ENCODE peak calls at places on chromosomes 7 and 10, in nine cellular contexts. A is NCI-H187 treated with DMSO at 0.1 percent for 48 hours, J is activated gamma-delta T cell treated with Interleukin-2 at 50 U/mL for 16 hours, T is fibroblast of the aortic adventitia, K is endodermal cell, G is AG08395, R is AG09309, H is left kidney, L is A172. B is an unnamed sample.

GRCh38 chr10:5360318-5360915 is 4.3 kb upstream of the UCN3 start:
- DNase-seq in A (no peak), H (peak; percentile 31), K (no peak), L (no peak), R (no peak), J (no peak), T (no peak), G (no peak), B (no peak)

GRCh38 chr7:155052982-155053381 is 17.1 kb upstream of the HTR5A start:
- DNase-seq in J (no peak), G (no peak), T (no peak), R (no peak), A (no peak), L (peak; percentile 29), K (no peak), H (no peak), B (no peak)

GRCh38 chr10:102645741-102646609 is 1.7 kb downstream of the TRIM8 start:
- DNase-seq in G (peak; percentile 87), H (peak; percentile 82), A (no peak), L (peak; percentile 97), T (peak; percentile 95), K (peak; percentile 79), R (peak; percentile 90), J (peak; percentile 79), B (peak; percentile 82)

GRCh38 chr10:19231034-19231433 is 182.4 kb downstream of the MALRD1 start:
- DNase-seq in L (no peak), K (no peak), G (no peak), J (no peak), T (no peak), H (no peak), A (no peak), R (no peak), B (no peak)

GRCh38 chr7:110442386-110442837 is 648.5 kb upstream of the LRRN3 start:
- DNase-seq in G (no peak), R (no peak), A (no peak), T (no peak), K (peak; percentile 89), L (peak; percentile 73), J (no peak), H (peak; percentile 89), B (peak; percentile 18)

GRCh38 chr7:41816111-41816510 is 113.2 kb upstream of the INHBA start:
- DNase-seq in A (no peak), R (no peak), K (no peak), G (no peak), J (peak; percentile 4), L (peak; percentile 48), T (no peak), H (no peak), B (no peak)

GRCh38 chr10:64067009-64067606 is 545.9 kb downstream of the REEP3 start:
- DNase-seq in T (no peak), J (no peak), A (no peak), H (peak; percentile 36), L (no peak), G (no peak), K (no peak), R (no peak), B (no peak)

GRCh38 chr10:132404169-132404880 is 7.3 kb downstream of the PWWP2B start:
- DNase-seq in J (no peak), R (no peak), G (no peak), H (no peak), A (no peak), L (no peak), K (peak; percentile 51), T (no peak), B (no peak)

GRCh38 chr7:28102778-28103177 is 77.8 kb downstream of the JAZF1 start:
- DNase-seq in J (no peak), K (no peak), A (no peak), R (no peak), H (no peak), L (peak; percentile 80), G (peak; percentile 30), T (peak; percentile 45), B (no peak)

GRCh38 chr7:112080974-112081373 is 125.2 kb downstream of the DOCK4 start:
- DNase-seq in H (peak; percentile 51), R (no peak), T (no peak), G (no peak), L (no peak), A (no peak), K (no peak), J (no peak), B (peak; percentile 2)

GRCh38 chr7:151311294-151311864 is 30.2 kb upstream of the NUB1 start:
- DNase-seq in L (no peak), T (no peak), R (no peak), J (no peak), K (peak; percentile 81), H (peak; percentile 20), A (no peak), G (no peak), B (peak; percentile 37)

GRCh38 chr7:47581442-47581820 is 480 bp downstream of the TNS3 start:
- DNase-seq in H (peak; percentile 80), J (no peak), K (peak; percentile 77), R (no peak), L (no peak), T (peak; percentile 19), A (no peak), G (no peak), B (peak; percentile 40)

GRCh38 chr10:102434251-102434913 is 2.0 kb upstream of the CUEDC2 start:
- DNase-seq in J (no peak), L (no peak), A (no peak), R (no peak), T (peak; percentile 71), K (no peak), H (peak; percentile 69), G (peak; percentile 52), B (no peak)

GRCh38 chr10:66505003-66505707 is 420.7 kb upstream of the LRRTM3 start:
- DNase-seq in L (no peak), T (no peak), H (no peak), R (no peak), G (no peak), K (no peak), A (no peak), J (no peak), B (no peak)

GRCh38 chr7:150335101-150335773 is 6.2 kb downstream of the RARRES2 start:
- DNase-seq in L (no peak), K (peak; percentile 75), A (no peak), H (no peak), G (peak; percentile 86), T (peak; percentile 67), J (no peak), R (no peak), B (no peak)

GRCh38 chr7:36262706-36263484 is 109.8 kb downstream of the EEPD1 start:
- DNase-seq in H (no peak), J (no peak), T (no peak), G (no peak), R (no peak), L (no peak), A (no peak), K (no peak), B (no peak)

GRCh38 chr10:94405406-94405805 is 3.1 kb downstream of the TBC1D12 start:
- DNase-seq in T (no peak), L (no peak), H (no peak), J (no peak), R (no peak), K (no peak), A (no peak), G (no peak), B (no peak)

GRCh38 chr10:76206797-76207352 is 775.5 kb downstream of the LRMDA start:
- DNase-seq in R (no peak), A (no peak), L (no peak), K (no peak), G (no peak), J (no peak), H (no peak), T (no peak), B (no peak)

GRCh38 chr10:131700506-131700905 is 200.3 kb upstream of the PPP2R2D start:
- DNase-seq in A (no peak), L (no peak), R (no peak), H (no peak), K (peak; percentile 30), J (no peak), T (no peak), G (no peak), B (no peak)

GRCh38 chr7:2609001-2609411 is 22.8 kb upstream of the TTYH3 start:
- DNase-seq in L (no peak), H (peak; percentile 81), J (no peak), G (no peak), A (no peak), K (peak; percentile 85), T (peak; percentile 47), R (no peak), B (peak; percentile 48)

GRCh38 chr10:81898518-81898917 is 23.5 kb downstream of the NRG3 start:
- DNase-seq in J (no peak), A (no peak), H (no peak), G (no peak), K (no peak), L (no peak), R (no peak), T (no peak), B (no peak)

GRCh38 chr10:35353805-35354204 is 17.5 kb downstream of the CCNY start:
- DNase-seq in G (no peak), K (no peak), A (no peak), J (no peak), T (peak; percentile 35), R (no peak), L (no peak), H (no peak), B (peak; percentile 61)

GRCh38 chr10:34994565-34995142 is 95.5 kb downstream of the CUL2 start:
- DNase-seq in R (peak; percentile 11), L (peak; percentile 88), G (peak; percentile 46), K (peak; percentile 91), T (peak; percentile 89), H (peak; percentile 94), A (no peak), J (peak; percentile 11), B (peak; percentile 69)

GRCh38 chr7:121001932-121002754 is 13.6 kb downstream of the CPED1 start:
- DNase-seq in T (no peak), H (peak; percentile 50), A (no peak), K (no peak), J (no peak), R (no peak), G (no peak), L (no peak), B (no peak)

GRCh38 chr7:143882611-143883078 is 19.3 kb downstream of the TCAF1 start:
- DNase-seq in R (no peak), H (peak; percentile 97), T (peak; percentile 54), G (peak; percentile 71), J (no peak), L (peak; percentile 63), A (no peak), K (peak; percentile 83), B (no peak)

GRCh38 chr7:150428671-150429451 is 21.6 kb upstream of the GIMAP8 start:
- DNase-seq in R (peak; percentile 83), G (peak; percentile 92), H (peak; percentile 83), K (peak; percentile 67), L (peak; percentile 96), T (peak; percentile 42), A (peak; percentile 47), J (peak; percentile 26), B (no peak)

GRCh38 chr7:70487526-70488285 is 644.2 kb upstream of the GALNT17 start:
- DNase-seq in H (no peak), J (no peak), L (no peak), A (no peak), T (no peak), R (no peak), G (no peak), K (no peak), B (no peak)

GRCh38 chr7:6252748-6253147 is 19.7 kb downstream of the CYTH3 start:
- DNase-seq in L (peak; percentile 52), A (no peak), R (no peak), H (no peak), G (peak; percentile 50), J (no peak), T (peak; percentile 73), K (no peak), B (no peak)

GRCh38 chr7:117019786-117020604 is 66.7 kb downstream of the ST7 start:
- DNase-seq in J (no peak), K (peak; percentile 63), H (peak; percentile 96), G (peak; percentile 77), A (peak; percentile 79), R (no peak), L (peak; percentile 87), T (peak; percentile 95), B (no peak)

GRCh38 chr10:100976906-100977305 is 7.6 kb downstream of the SEMA4G start:
- DNase-seq in R (no peak), A (no peak), H (no peak), T (no peak), G (no peak), L (no peak), K (no peak), J (no peak), B (no peak)

GRCh38 chr10:92173996-92174395 is 116.9 kb downstream of the CPEB3 start:
- DNase-seq in A (no peak), L (no peak), G (no peak), R (no peak), H (no peak), J (no peak), T (no peak), K (no peak), B (no peak)

B was measured in OCI-LY7.